ENCODE peak calls at places on chromosomes 5 and 9, in eight cellular contexts. One of them, this sample, is unnamed.

GRCh38 chr9:130328349-130328801 is 62.8 kb downstream of the HMCN2 start:
- DNase-seq in right cardiac atrium: peak; percentile 55
- DNase-seq in A673: no peak
- DNase-seq in neural crest cell: no peak
- DNase-seq in dorsolateral prefrontal cortex: no peak
- DNase-seq in globus pallidus: no peak
- DNase-seq in left ventricle myocardium inferior: peak; percentile 42
- DNase-seq in NCI-H187 treated with DMSO at 0.1 percent for 48 hours: no peak
- DNase-seq in this sample: no peak

GRCh38 chr9:107214381-107214780 is 68.7 kb upstream of the RAD23B start:
- DNase-seq in dorsolateral prefrontal cortex: no peak
- DNase-seq in neural crest cell: no peak
- DNase-seq in A673: no peak
- DNase-seq in globus pallidus: no peak
- DNase-seq in right cardiac atrium: no peak
- DNase-seq in left ventricle myocardium inferior: no peak
- DNase-seq in NCI-H187 treated with DMSO at 0.1 percent for 48 hours: no peak
- DNase-seq in this sample: no peak

GRCh38 chr9:72292874-72293607 is 72.0 kb downstream of the ZFAND5 start:
- DNase-seq in NCI-H187 treated with DMSO at 0.1 percent for 48 hours: no peak
- DNase-seq in neural crest cell: no peak
- DNase-seq in globus pallidus: peak; percentile 19
- DNase-seq in A673: peak; percentile 71
- DNase-seq in dorsolateral prefrontal cortex: no peak
- DNase-seq in left ventricle myocardium inferior: no peak
- DNase-seq in right cardiac atrium: no peak
- DNase-seq in this sample: no peak

GRCh38 chr9:130971294-130971849 is 32.3 kb upstream of the FIBCD1 start:
- DNase-seq in neural crest cell: no peak
- DNase-seq in NCI-H187 treated with DMSO at 0.1 percent for 48 hours: no peak
- DNase-seq in left ventricle myocardium inferior: no peak
- DNase-seq in dorsolateral prefrontal cortex: no peak
- DNase-seq in right cardiac atrium: no peak
- DNase-seq in A673: no peak
- DNase-seq in globus pallidus: no peak
- DNase-seq in this sample: no peak

GRCh38 chr9:118829334-118829733 is 539.9 kb downstream of the BRINP1 start:
- DNase-seq in left ventricle myocardium inferior: no peak
- DNase-seq in globus pallidus: no peak
- DNase-seq in right cardiac atrium: no peak
- DNase-seq in neural crest cell: no peak
- DNase-seq in dorsolateral prefrontal cortex: no peak
- DNase-seq in A673: no peak
- DNase-seq in NCI-H187 treated with DMSO at 0.1 percent for 48 hours: no peak
- DNase-seq in this sample: no peak

GRCh38 chr5:980001-980588 is 28.5 kb upstream of the NKD2 start:
- DNase-seq in neural crest cell: peak; percentile 55
- DNase-seq in globus pallidus: peak; percentile 26
- DNase-seq in NCI-H187 treated with DMSO at 0.1 percent for 48 hours: no peak
- DNase-seq in right cardiac atrium: no peak
- DNase-seq in A673: peak; percentile 57
- DNase-seq in left ventricle myocardium inferior: no peak
- DNase-seq in dorsolateral prefrontal cortex: no peak
- DNase-seq in this sample: no peak

GRCh38 chr5:9428272-9428671 is 117.6 kb downstream of the SEMA5A start:
- DNase-seq in neural crest cell: no peak
- DNase-seq in right cardiac atrium: no peak
- DNase-seq in dorsolateral prefrontal cortex: no peak
- DNase-seq in NCI-H187 treated with DMSO at 0.1 percent for 48 hours: no peak
- DNase-seq in left ventricle myocardium inferior: no peak
- DNase-seq in A673: no peak
- DNase-seq in globus pallidus: no peak
- DNase-seq in this sample: no peak

GRCh38 chr5:6378128-6379023 is at the start of gene MED10:
- DNase-seq in neural crest cell: peak; percentile 91
- DNase-seq in right cardiac atrium: peak; percentile 98
- DNase-seq in globus pallidus: peak; percentile 85
- DNase-seq in NCI-H187 treated with DMSO at 0.1 percent for 48 hours: peak; percentile 54
- DNase-seq in A673: peak; percentile 96
- DNase-seq in dorsolateral prefrontal cortex: peak; percentile 93
- DNase-seq in left ventricle myocardium inferior: peak; percentile 96
- DNase-seq in this sample: peak; percentile 96

GRCh38 chr9:93115486-93115885 is 18.6 kb downstream of the NINJ1 start:
- DNase-seq in dorsolateral prefrontal cortex: no peak
- DNase-seq in A673: no peak
- DNase-seq in left ventricle myocardium inferior: peak; percentile 1
- DNase-seq in neural crest cell: no peak
- DNase-seq in right cardiac atrium: no peak
- DNase-seq in NCI-H187 treated with DMSO at 0.1 percent for 48 hours: no peak
- DNase-seq in globus pallidus: no peak
- DNase-seq in this sample: no peak

GRCh38 chr5:55187370-55187769 is 14.4 kb upstream of the CDC20B start:
- DNase-seq in right cardiac atrium: no peak
- DNase-seq in A673: peak; percentile 44
- DNase-seq in neural crest cell: no peak
- DNase-seq in globus pallidus: no peak
- DNase-seq in NCI-H187 treated with DMSO at 0.1 percent for 48 hours: no peak
- DNase-seq in dorsolateral prefrontal cortex: no peak
- DNase-seq in left ventricle myocardium inferior: no peak
- DNase-seq in this sample: peak; percentile 1

GRCh38 chr9:114621975-114622609 is 11.0 kb downstream of the TMEM268 start:
- DNase-seq in right cardiac atrium: no peak
- DNase-seq in NCI-H187 treated with DMSO at 0.1 percent for 48 hours: no peak
- DNase-seq in dorsolateral prefrontal cortex: no peak
- DNase-seq in left ventricle myocardium inferior: no peak
- DNase-seq in neural crest cell: no peak
- DNase-seq in globus pallidus: no peak
- DNase-seq in A673: no peak
- DNase-seq in this sample: no peak

GRCh38 chr9:112332674-112332976 is 794 bp downstream of the PTBP3 start:
- DNase-seq in A673: no peak
- DNase-seq in right cardiac atrium: no peak
- DNase-seq in NCI-H187 treated with DMSO at 0.1 percent for 48 hours: no peak
- DNase-seq in dorsolateral prefrontal cortex: no peak
- DNase-seq in left ventricle myocardium inferior: no peak
- DNase-seq in neural crest cell: no peak
- DNase-seq in globus pallidus: no peak
- DNase-seq in this sample: no peak

GRCh38 chr9:126156898-126157297 is 169.7 kb upstream of the MVB12B start:
- DNase-seq in neural crest cell: no peak
- DNase-seq in A673: no peak
- DNase-seq in right cardiac atrium: no peak
- DNase-seq in dorsolateral prefrontal cortex: no peak
- DNase-seq in NCI-H187 treated with DMSO at 0.1 percent for 48 hours: no peak
- DNase-seq in globus pallidus: no peak
- DNase-seq in left ventricle myocardium inferior: no peak
- DNase-seq in this sample: no peak

GRCh38 chr9:19922476-19923118 is 133.8 kb upstream of the SLC24A2 start:
- DNase-seq in right cardiac atrium: no peak
- DNase-seq in NCI-H187 treated with DMSO at 0.1 percent for 48 hours: peak; percentile 14
- DNase-seq in left ventricle myocardium inferior: no peak
- DNase-seq in A673: peak; percentile 70
- DNase-seq in neural crest cell: no peak
- DNase-seq in globus pallidus: peak; percentile 90
- DNase-seq in dorsolateral prefrontal cortex: peak; percentile 53
- DNase-seq in this sample: no peak

This sample was measured in NCI-H2107.